ENCODE peak calls at places on chromosomes 3 and 15, in six cellular contexts. M is H9, A is IMR-90, Y is H1, V is trophoblast cell, P is neuronal stem cell. K is an unnamed sample.

GRCh38 chr3:181709537-181710279 is 2.0 kb upstream of the SOX2 start:
- DNase-seq in M (peak), A (peak), Y (peak), V (peak), P (no peak), K (peak)

GRCh38 chr3:174270841-174271240 is 588.3 kb upstream of the NAALADL2 start:
- DNase-seq in M (no peak), A (peak), Y (no peak), V (peak), P (no peak), K (peak)

GRCh38 chr3:1072040-1072439 is 20.8 kb upstream of the CNTN6 start:
- DNase-seq in M (no peak), A (no peak), Y (no peak), V (no peak), P (no peak), K (no peak)

GRCh38 chr3:122957707-122958210 is 69.8 kb downstream of the SEMA5B start:
- DNase-seq in M (no peak), A (no peak), Y (no peak), V (no peak), P (no peak), K (no peak)

GRCh38 chr3:134299185-134299887 is 48.7 kb upstream of the RYK start:
- DNase-seq in M (no peak), A (peak), Y (no peak), V (peak), P (no peak), K (no peak)

GRCh38 chr3:123377173-123377740 is 71.6 kb downstream of the ADCY5 start:
- DNase-seq in M (no peak), A (no peak), Y (no peak), V (no peak), P (no peak), K (no peak)

GRCh38 chr3:15172806-15173205 is 33.2 kb upstream of the CAPN7 start:
- DNase-seq in M (no peak), A (no peak), Y (no peak), V (no peak), P (no peak), K (no peak)

GRCh38 chr3:148254402-148254801 is 443.3 kb upstream of the AGTR1 start:
- DNase-seq in M (no peak), A (no peak), Y (no peak), V (no peak), P (no peak), K (no peak)

GRCh38 chr15:60967728-60968127 is 261.4 kb downstream of the RORA start:
- DNase-seq in M (no peak), A (no peak), Y (no peak), V (no peak), P (no peak), K (no peak)

GRCh38 chr3:177230641-177231040 is 33.4 kb upstream of the TBL1XR1 start:
- DNase-seq in M (no peak), A (no peak), Y (peak), V (no peak), P (no peak), K (no peak)

GRCh38 chr15:88454867-88455810 is 12.0 kb downstream of the MRPL46 start:
- DNase-seq in M (peak), A (peak), Y (peak), V (peak), P (peak), K (peak)

GRCh38 chr3:188448813-188449212 is 294.9 kb downstream of the LPP start:
- DNase-seq in M (no peak), A (no peak), Y (no peak), V (no peak), P (no peak), K (no peak)

GRCh38 chr15:72306211-72306785 is 13.7 kb downstream of the CELF6 start:
- DNase-seq in M (peak), A (peak), Y (peak), V (no peak), P (no peak), K (no peak)

GRCh38 chr15:79067434-79067833 is 23.1 kb downstream of the RASGRF1 start:
- DNase-seq in M (no peak), A (no peak), Y (no peak), V (no peak), P (no peak), K (no peak)

GRCh38 chr3:107421170-107421792 is 44.0 kb downstream of the CCDC54 start:
- DNase-seq in M (no peak), A (peak), Y (no peak), V (peak), P (peak), K (peak)

GRCh38 chr15:32819406-32819930 is 101.7 kb downstream of the GREM1 start:
- DNase-seq in M (no peak), A (no peak), Y (no peak), V (no peak), P (no peak), K (no peak)

GRCh38 chr3:57446318-57446841 is 97.8 kb downstream of the DNAH12 start:
- DNase-seq in M (no peak), A (no peak), Y (no peak), V (no peak), P (no peak), K (no peak)

GRCh38 chr3:191235331-191236314 is 36.6 kb downstream of the OSTN start:
- DNase-seq in M (no peak), A (peak), Y (no peak), V (peak), P (no peak), K (peak)

GRCh38 chr3:170405101-170405500 is 13.6 kb upstream of the CLDN11 start:
- DNase-seq in M (no peak), A (no peak), Y (no peak), V (peak), P (no peak), K (no peak)

GRCh38 chr3:66397745-66398144 is 103.1 kb downstream of the LRIG1 start:
- DNase-seq in M (no peak), A (peak), Y (no peak), V (no peak), P (no peak), K (no peak)

GRCh38 chr3:37861540-37862051 is at the start of gene CTDSPL:
- DNase-seq in M (peak), A (peak), Y (peak), V (peak), P (peak), K (peak)

GRCh38 chr3:102200126-102200525 is 234.7 kb upstream of the ZPLD1 start:
- DNase-seq in M (no peak), A (peak), Y (no peak), V (no peak), P (no peak), K (peak)

GRCh38 chr15:48536681-48537091 is 108.8 kb downstream of the FBN1 start:
- DNase-seq in M (no peak), A (peak), Y (no peak), V (no peak), P (no peak), K (peak)

GRCh38 chr3:38297947-38298711 is 16.0 kb downstream of the SLC22A14 start:
- DNase-seq in M (peak), A (peak), Y (no peak), V (peak), P (no peak), K (peak)

GRCh38 chr3:18008706-18009363 is 266.4 kb upstream of the TBC1D5 start:
- DNase-seq in M (no peak), A (no peak), Y (no peak), V (no peak), P (no peak), K (no peak)

GRCh38 chr3:22414239-22414638 is 663.2 kb upstream of the ZNF385D start:
- DNase-seq in M (no peak), A (no peak), Y (no peak), V (no peak), P (no peak), K (no peak)

DNA sequence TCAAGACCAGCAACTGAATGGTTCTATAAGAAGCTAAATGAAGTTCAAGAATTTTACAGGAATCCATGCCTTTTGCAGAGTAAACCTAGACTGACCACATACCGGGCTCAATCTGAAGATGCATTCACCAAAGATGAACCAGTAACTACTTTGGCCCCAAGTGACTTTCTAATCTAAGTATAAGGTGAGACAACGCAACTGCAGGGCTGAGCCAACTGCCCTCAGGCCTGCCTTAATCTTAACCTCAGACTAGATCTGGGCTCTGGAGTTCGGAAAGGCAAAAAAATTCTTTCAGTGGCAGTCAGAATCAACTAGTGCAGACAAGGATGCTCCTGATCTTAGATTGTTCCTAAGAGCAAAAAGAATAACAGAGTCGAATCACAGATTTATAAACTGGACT is 48.3 kb downstream of the EXD1 start:
- DNase-seq in M (no peak), A (no peak), Y (no peak), V (peak), P (no peak), K (no peak)
- H4K91ac ChIP-seq in M (no peak), A (no peak), Y (no peak), V (no peak), P (no peak), K (no peak)

DNA sequence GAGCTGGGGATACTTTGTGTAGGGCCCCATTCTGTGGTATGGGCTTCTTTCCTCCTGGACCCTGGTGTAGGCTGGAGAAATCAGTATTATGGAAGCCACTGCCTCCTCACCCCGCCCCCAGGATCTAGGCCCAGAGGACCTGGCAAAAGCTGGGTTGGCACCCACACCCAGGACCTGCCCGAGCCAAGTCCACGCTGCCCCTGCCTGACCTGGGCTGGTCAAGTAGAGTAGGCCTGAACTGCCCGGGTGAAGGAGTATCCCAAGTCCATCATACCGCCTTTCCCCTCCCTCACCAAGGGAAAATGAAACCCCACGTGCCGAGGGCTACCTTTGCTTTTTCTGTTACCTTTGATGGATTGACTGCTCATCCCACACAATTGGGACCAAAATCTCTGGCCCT is 37.7 kb upstream of the TRAK1 start:
- DNase-seq in M (no peak), A (no peak), Y (no peak), V (no peak), P (no peak), K (no peak)
- H4K91ac ChIP-seq in M (no peak), A (peak), Y (no peak), V (peak), P (no peak), K (peak)

DNA sequence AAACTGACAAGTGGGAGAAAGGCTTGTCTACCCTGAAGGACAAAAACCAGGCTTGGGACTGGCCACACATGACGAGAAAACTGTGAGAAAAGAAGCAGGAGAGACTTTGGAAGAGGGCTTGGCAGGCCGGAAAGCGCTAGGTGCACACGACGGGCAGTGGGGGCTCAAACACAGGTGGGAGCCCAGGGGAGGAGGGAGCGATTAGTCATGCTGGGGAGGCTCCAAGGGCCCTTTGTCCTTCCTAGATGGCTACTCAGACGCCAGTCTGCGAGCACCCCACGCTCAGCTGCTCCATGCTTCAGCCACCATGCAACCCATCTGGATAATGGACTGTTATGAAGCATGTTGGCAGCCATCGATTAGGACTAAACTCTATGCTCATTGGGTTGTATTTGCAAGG is 17.1 kb downstream of the LIPC start:
- DNase-seq in M (no peak), A (no peak), Y (no peak), V (no peak), P (no peak), K (no peak)
- H4K91ac ChIP-seq in M (no peak), A (no peak), Y (no peak), V (no peak), P (no peak), K (no peak)

GRCh38 chr15:83118291-83118827 is 10.9 kb downstream of the TM6SF1 start:
- DNase-seq in M (no peak), A (no peak), Y (no peak), V (no peak), P (no peak), K (no peak)
- H4K91ac ChIP-seq in M (no peak), A (no peak), Y (no peak), V (no peak), P (no peak), K (no peak)

GRCh38 chr15:62112051-62112450 is 45.3 kb downstream of the C2CD4A start:
- DNase-seq in M (no peak), A (no peak), Y (no peak), V (no peak), P (no peak), K (no peak)
- H4K91ac ChIP-seq in M (no peak), A (no peak), Y (no peak), V (no peak), P (no peak), K (no peak)

DNA sequence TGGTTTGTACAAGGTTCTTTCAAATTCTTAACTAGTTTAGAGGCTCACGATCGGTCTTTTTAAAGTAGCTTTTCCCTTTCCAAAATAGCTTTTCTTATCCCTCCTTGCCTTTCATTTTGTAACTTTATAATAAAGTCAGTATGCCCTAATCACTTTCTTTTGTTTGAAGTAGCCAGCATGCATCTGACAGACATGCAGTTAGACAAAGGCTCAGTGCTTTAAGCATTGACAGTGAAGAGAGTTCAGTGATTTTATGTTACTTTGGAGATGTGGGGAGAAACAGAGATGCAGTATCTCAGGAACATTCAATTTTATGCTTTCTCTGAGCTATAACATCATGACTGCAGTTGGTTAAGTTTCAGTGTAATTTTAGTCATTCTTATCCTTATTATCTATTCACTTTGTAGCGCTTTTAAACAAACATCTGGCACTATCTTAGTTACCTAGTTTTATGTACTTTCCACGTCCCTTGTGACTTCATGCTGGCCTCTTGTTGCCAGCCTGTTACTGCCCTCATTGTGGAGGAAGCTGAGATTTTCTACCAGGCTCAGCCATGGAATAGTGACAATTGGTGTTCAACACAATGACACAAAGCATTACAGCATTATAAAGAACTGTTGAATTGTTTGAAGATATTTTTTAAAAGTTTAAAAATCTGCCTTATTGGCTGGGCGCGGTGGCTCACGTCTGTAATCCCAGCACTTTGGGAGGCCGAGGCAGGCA is 90.3 kb downstream of the AKAP13 start:
- DNase-seq in M (no peak), A (no peak), Y (no peak), V (no peak), P (no peak), K (no peak)
- H4K91ac ChIP-seq in M (no peak), A (no peak), Y (no peak), V (no peak), P (no peak), K (no peak)

GRCh38 chr3:50350527-50351317 is at the start of the genes CYB561D2 and NPRL2:
- DNase-seq in M (peak), A (peak), Y (peak), V (peak), P (peak), K (peak)

GRCh38 chr3:50353231-50354004 is 2.8 kb downstream of the CYB561D2 start:
- DNase-seq in M (no peak), A (no peak), Y (no peak), V (no peak), P (no peak), K (no peak)

GRCh38 chr3:50350213-50350526 is 405 bp downstream of the NPRL2 start:
- DNase-seq in M (no peak), A (no peak), Y (no peak), V (no peak), P (no peak), K (no peak)

GRCh38 chr3:50352762-50353161 is 2.1 kb downstream of the CYB561D2 start:
- DNase-seq in M (no peak), A (peak), Y (no peak), V (peak), P (no peak), K (peak)

DNA sequence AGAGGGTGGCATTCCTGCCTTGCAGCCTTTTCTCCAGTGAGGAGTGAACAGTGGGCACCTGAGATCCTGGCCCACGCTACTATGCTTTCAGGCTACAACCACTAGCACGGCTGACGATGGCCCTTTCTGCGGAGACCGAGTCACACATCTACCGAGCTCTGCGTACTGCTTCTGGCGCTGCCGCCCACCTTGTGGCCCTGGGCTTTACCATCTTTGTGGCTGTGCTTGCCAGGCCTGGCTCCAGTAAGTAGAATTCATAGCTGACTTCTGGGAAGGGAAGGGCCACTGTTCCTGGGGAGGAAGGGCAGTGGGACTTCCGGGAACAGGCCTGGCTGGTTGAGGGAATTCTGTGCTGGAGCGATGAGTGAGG is 641 bp downstream of the CYB561D2 start:
- DNase-seq in M (no peak), A (no peak), Y (no peak), V (no peak), P (no peak), K (no peak)
- H4K91ac ChIP-seq in M (no peak), A (peak), Y (no peak), V (no peak), P (no peak), K (peak)

GRCh38 chr3:130093741-130094391 is 12.2 kb downstream of the ALG1L2 start:
- DNase-seq in M (peak), A (no peak), Y (peak), V (peak), P (no peak), K (no peak)

GRCh38 chr3:130088061-130088460 is 6.4 kb downstream of the ALG1L2 start:
- DNase-seq in M (no peak), A (no peak), Y (no peak), V (no peak), P (no peak), K (no peak)

DNA sequence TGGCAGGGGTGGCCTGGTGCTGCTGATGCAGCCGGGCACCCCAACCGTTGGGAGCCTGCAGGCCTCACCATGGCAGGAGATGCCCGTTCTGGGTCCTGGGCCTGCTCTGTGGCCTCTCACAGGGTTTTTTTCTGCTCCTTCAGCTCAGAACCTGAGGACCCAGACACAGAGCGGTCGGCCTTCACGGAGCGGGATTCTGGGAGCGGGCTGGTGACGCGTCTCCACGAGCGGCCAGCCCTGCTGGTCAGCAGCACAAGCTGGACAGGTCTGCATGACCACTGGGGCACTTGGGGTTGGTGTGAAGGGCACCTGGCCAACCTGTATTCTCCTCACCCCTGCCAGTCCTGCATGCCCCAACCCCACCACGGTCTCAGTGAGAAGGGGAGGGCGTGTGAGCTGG is 10.3 kb downstream of the ALG1L2 start:
- DNase-seq in M (no peak), A (no peak), Y (no peak), V (no peak), P (no peak), K (no peak)
- H4K91ac ChIP-seq in M (no peak), A (no peak), Y (no peak), V (no peak), P (no peak), K (no peak)

DNA sequence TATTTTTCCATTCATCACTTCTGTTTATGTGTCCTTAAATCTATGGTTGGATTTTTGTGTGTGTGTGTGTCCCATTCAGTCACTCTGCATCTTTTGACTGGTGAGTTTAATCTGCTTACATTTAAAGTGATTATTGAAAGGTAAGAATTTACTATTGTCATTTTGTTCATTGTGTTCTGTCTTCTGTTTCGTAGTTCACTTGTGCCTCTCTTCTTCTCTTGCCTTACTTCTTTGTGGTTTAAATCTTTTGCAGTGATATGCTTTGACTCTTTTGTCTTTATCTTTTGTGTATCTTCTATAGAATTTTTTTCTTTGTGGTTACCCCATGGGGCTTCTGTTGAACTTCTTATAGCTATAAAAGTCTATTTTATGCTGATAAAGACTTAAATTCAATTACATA is 166.3 kb upstream of the UBE3A start:
- DNase-seq in M (no peak), A (no peak), Y (no peak), V (no peak), P (no peak), K (no peak)
- H4K91ac ChIP-seq in M (no peak), A (no peak), Y (no peak), V (no peak), P (no peak), K (no peak)